ENCODE peak calls at places on chromosomes 12 and 14, in five cellular contexts. One of them, this sample, is unnamed.

GRCh38 chr14:23307146-23307447 is 464 bp downstream of the BCL2L2 start:
- DNase-seq in astrocyte of the spinal cord: no peak
- DNase-seq in endothelial cell: no peak
- DNase-seq in CD8-positive, alpha-beta T cell: no peak
- DNase-seq in nephron progenitor cell: no peak
- DNase-seq in this sample: no peak

GRCh38 chr12:120483621-120484020 is 12.3 kb upstream of the DYNLL1 start:
- DNase-seq in astrocyte of the spinal cord: no peak
- DNase-seq in endothelial cell: no peak
- DNase-seq in CD8-positive, alpha-beta T cell: no peak
- DNase-seq in nephron progenitor cell: no peak
- DNase-seq in this sample: no peak

GRCh38 chr14:68027276-68027675 is 207.7 kb downstream of the RAD51B start:
- DNase-seq in astrocyte of the spinal cord: peak
- DNase-seq in endothelial cell: no peak
- DNase-seq in CD8-positive, alpha-beta T cell: no peak
- DNase-seq in nephron progenitor cell: no peak
- DNase-seq in this sample: no peak

GRCh38 chr12:127280393-127281275 is 986.3 kb upstream of the TMEM132C start:
- DNase-seq in astrocyte of the spinal cord: no peak
- DNase-seq in endothelial cell: no peak
- DNase-seq in CD8-positive, alpha-beta T cell: peak
- DNase-seq in nephron progenitor cell: peak
- DNase-seq in this sample: no peak

GRCh38 chr14:64790478-64790877 is 86.3 kb downstream of the PLEKHG3 start:
- DNase-seq in astrocyte of the spinal cord: no peak
- DNase-seq in endothelial cell: no peak
- DNase-seq in CD8-positive, alpha-beta T cell: no peak
- DNase-seq in nephron progenitor cell: no peak
- DNase-seq in this sample: no peak

GRCh38 chr14:44962573-44963528 is 861 bp downstream of the TOGARAM1 start:
- DNase-seq in astrocyte of the spinal cord: peak
- DNase-seq in endothelial cell: peak
- DNase-seq in CD8-positive, alpha-beta T cell: peak
- DNase-seq in nephron progenitor cell: peak
- DNase-seq in this sample: peak

GRCh38 chr14:100027771-100028490 is 37.3 kb upstream of the EVL start:
- DNase-seq in astrocyte of the spinal cord: no peak
- DNase-seq in endothelial cell: no peak
- DNase-seq in CD8-positive, alpha-beta T cell: no peak
- DNase-seq in nephron progenitor cell: no peak
- DNase-seq in this sample: no peak

GRCh38 chr12:110245278-110245868 is 35.7 kb upstream of the ATP2A2 start:
- DNase-seq in astrocyte of the spinal cord: no peak
- DNase-seq in endothelial cell: peak
- DNase-seq in CD8-positive, alpha-beta T cell: peak
- DNase-seq in nephron progenitor cell: no peak
- DNase-seq in this sample: no peak

GRCh38 chr14:101559624-101560533 is 1.4 kb upstream of the DIO3 start:
- DNase-seq in astrocyte of the spinal cord: no peak
- DNase-seq in endothelial cell: peak
- DNase-seq in CD8-positive, alpha-beta T cell: no peak
- DNase-seq in nephron progenitor cell: peak
- DNase-seq in this sample: no peak

GRCh38 chr12:109654357-109654756 is 59.3 kb upstream of the FAM222A start:
- DNase-seq in astrocyte of the spinal cord: no peak
- DNase-seq in endothelial cell: no peak
- DNase-seq in CD8-positive, alpha-beta T cell: no peak
- DNase-seq in nephron progenitor cell: no peak
- DNase-seq in this sample: no peak

GRCh38 chr12:96810057-96810456 is 97.0 kb upstream of the NEDD1 start:
- DNase-seq in astrocyte of the spinal cord: peak
- DNase-seq in endothelial cell: no peak
- DNase-seq in CD8-positive, alpha-beta T cell: no peak
- DNase-seq in nephron progenitor cell: no peak
- DNase-seq in this sample: no peak

GRCh38 chr14:101215936-101216335 is 312.4 kb upstream of the RTL1 start:
- DNase-seq in astrocyte of the spinal cord: no peak
- DNase-seq in endothelial cell: no peak
- DNase-seq in CD8-positive, alpha-beta T cell: no peak
- DNase-seq in nephron progenitor cell: no peak
- DNase-seq in this sample: no peak

GRCh38 chr12:11991604-11992003 is 79.1 kb upstream of the BCL2L14 start:
- DNase-seq in astrocyte of the spinal cord: peak
- DNase-seq in endothelial cell: no peak
- DNase-seq in CD8-positive, alpha-beta T cell: no peak
- DNase-seq in nephron progenitor cell: no peak
- DNase-seq in this sample: no peak

GRCh38 chr12:40300490-40300889 is 75.7 kb downstream of the LRRK2 start:
- DNase-seq in astrocyte of the spinal cord: no peak
- DNase-seq in endothelial cell: no peak
- DNase-seq in CD8-positive, alpha-beta T cell: no peak
- DNase-seq in nephron progenitor cell: no peak
- DNase-seq in this sample: peak

GRCh38 chr14:64970776-64971451 is 1.2 kb downstream of the RAB15 start:
- DNase-seq in astrocyte of the spinal cord: no peak
- DNase-seq in endothelial cell: no peak
- DNase-seq in CD8-positive, alpha-beta T cell: no peak
- DNase-seq in nephron progenitor cell: no peak
- DNase-seq in this sample: peak

GRCh38 chr12:119171691-119172090 is 7.0 kb upstream of the HSPB8 start:
- DNase-seq in astrocyte of the spinal cord: no peak
- DNase-seq in endothelial cell: no peak
- DNase-seq in CD8-positive, alpha-beta T cell: no peak
- DNase-seq in nephron progenitor cell: no peak
- DNase-seq in this sample: no peak

GRCh38 chr12:79156846-79157463 is 292.4 kb downstream of the SYT1 start:
- DNase-seq in astrocyte of the spinal cord: no peak
- DNase-seq in endothelial cell: no peak
- DNase-seq in CD8-positive, alpha-beta T cell: no peak
- DNase-seq in nephron progenitor cell: no peak
- DNase-seq in this sample: no peak

GRCh38 chr12:97063292-97063935 is 156.4 kb downstream of the NEDD1 start:
- DNase-seq in astrocyte of the spinal cord: peak
- DNase-seq in endothelial cell: no peak
- DNase-seq in CD8-positive, alpha-beta T cell: no peak
- DNase-seq in nephron progenitor cell: no peak
- DNase-seq in this sample: no peak

GRCh38 chr14:104786726-104787675 is 8.5 kb downstream of the AKT1 start:
- DNase-seq in astrocyte of the spinal cord: no peak
- DNase-seq in endothelial cell: no peak
- DNase-seq in CD8-positive, alpha-beta T cell: no peak
- DNase-seq in nephron progenitor cell: no peak
- DNase-seq in this sample: no peak

GRCh38 chr14:26598081-26598671 is 343 bp upstream of the NOVA1 start:
- DNase-seq in astrocyte of the spinal cord: peak
- DNase-seq in endothelial cell: peak
- DNase-seq in CD8-positive, alpha-beta T cell: no peak
- DNase-seq in nephron progenitor cell: peak
- DNase-seq in this sample: peak

GRCh38 chr14:104158827-104159798 is 20.7 kb downstream of the KIF26A start:
- DNase-seq in astrocyte of the spinal cord: no peak
- DNase-seq in endothelial cell: no peak
- DNase-seq in CD8-positive, alpha-beta T cell: no peak
- DNase-seq in nephron progenitor cell: no peak
- DNase-seq in this sample: no peak

GRCh38 chr14:100882026-100882967 is 21.2 kb downstream of the RTL1 start:
- DNase-seq in astrocyte of the spinal cord: no peak
- DNase-seq in endothelial cell: no peak
- DNase-seq in CD8-positive, alpha-beta T cell: no peak
- DNase-seq in nephron progenitor cell: no peak
- DNase-seq in this sample: no peak

GRCh38 chr12:112656141-112656540 is 135.4 kb upstream of the RPH3A start:
- DNase-seq in astrocyte of the spinal cord: no peak
- DNase-seq in endothelial cell: no peak
- DNase-seq in CD8-positive, alpha-beta T cell: no peak
- DNase-seq in nephron progenitor cell: no peak
- DNase-seq in this sample: no peak

GRCh38 chr12:8057291-8057690 is 8.9 kb downstream of the C3AR1 start:
- DNase-seq in astrocyte of the spinal cord: no peak
- DNase-seq in endothelial cell: no peak
- DNase-seq in CD8-positive, alpha-beta T cell: no peak
- DNase-seq in nephron progenitor cell: no peak
- DNase-seq in this sample: no peak

GRCh38 chr12:57874166-57875108 is 27.9 kb upstream of the CTDSP2 start:
- DNase-seq in astrocyte of the spinal cord: no peak
- DNase-seq in endothelial cell: no peak
- DNase-seq in CD8-positive, alpha-beta T cell: no peak
- DNase-seq in nephron progenitor cell: no peak
- DNase-seq in this sample: no peak

GRCh38 chr12:21416611-21417121 is 20.8 kb upstream of the PYROXD1 start:
- DNase-seq in astrocyte of the spinal cord: peak
- DNase-seq in endothelial cell: no peak
- DNase-seq in CD8-positive, alpha-beta T cell: no peak
- DNase-seq in nephron progenitor cell: no peak
- DNase-seq in this sample: peak

GRCh38 chr12:120775862-120776552 is 50.4 kb downstream of the ACADS start:
- DNase-seq in astrocyte of the spinal cord: no peak
- DNase-seq in endothelial cell: no peak
- DNase-seq in CD8-positive, alpha-beta T cell: no peak
- DNase-seq in nephron progenitor cell: no peak
- DNase-seq in this sample: no peak

GRCh38 chr12:79841248-79841877 is 93.5 kb downstream of the PPP1R12A start:
- DNase-seq in astrocyte of the spinal cord: no peak
- DNase-seq in endothelial cell: no peak
- DNase-seq in CD8-positive, alpha-beta T cell: no peak
- DNase-seq in nephron progenitor cell: no peak
- DNase-seq in this sample: no peak

GRCh38 chr12:51442324-51442723 is 17.7 kb downstream of the SLC4A8 start:
- DNase-seq in astrocyte of the spinal cord: peak
- DNase-seq in endothelial cell: no peak
- DNase-seq in CD8-positive, alpha-beta T cell: no peak
- DNase-seq in nephron progenitor cell: no peak
- DNase-seq in this sample: peak

GRCh38 chr12:40336573-40337199 is 111.9 kb downstream of the LRRK2 start:
- DNase-seq in astrocyte of the spinal cord: peak
- DNase-seq in endothelial cell: no peak
- DNase-seq in CD8-positive, alpha-beta T cell: no peak
- DNase-seq in nephron progenitor cell: no peak
- DNase-seq in this sample: peak

DNA sequence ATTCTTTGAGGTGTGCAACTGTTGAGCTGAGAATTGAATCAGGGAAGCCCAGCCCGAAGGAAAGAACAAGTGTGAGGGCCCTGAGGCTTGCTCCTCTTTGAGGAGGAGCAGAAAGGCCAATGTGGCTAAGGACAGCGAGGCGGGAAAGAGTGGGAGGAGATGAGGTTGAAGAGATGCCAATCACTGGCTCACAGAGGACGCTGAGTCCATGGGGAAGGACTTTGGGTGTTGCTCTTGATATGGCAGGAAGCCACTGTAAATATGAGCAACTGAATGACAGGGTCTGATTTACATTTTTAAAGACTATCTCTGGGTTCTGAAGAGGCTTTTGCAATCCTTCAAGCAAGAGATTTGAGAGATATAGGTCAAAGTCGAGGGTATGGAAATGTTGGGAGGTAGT is 3.3 kb upstream of the APPL2 start:
- DNase-seq in astrocyte of the spinal cord: no peak
- DNase-seq in endothelial cell: no peak
- DNase-seq in CD8-positive, alpha-beta T cell: no peak
- DNase-seq in nephron progenitor cell: no peak
- DNase-seq in this sample: no peak
- TF ChIP-seq CTCF in astrocyte of the spinal cord: no peak
- TF ChIP-seq CTCF in endothelial cell: no peak
- TF ChIP-seq CTCF in CD8-positive, alpha-beta T cell: no peak
- TF ChIP-seq CTCF in nephron progenitor cell: no peak
- TF ChIP-seq CTCF in this sample: no peak

GRCh38 chr12:65609359-65609771 is 214.9 kb upstream of the HMGA2 start:
- DNase-seq in astrocyte of the spinal cord: peak
- DNase-seq in endothelial cell: no peak
- DNase-seq in CD8-positive, alpha-beta T cell: no peak
- DNase-seq in nephron progenitor cell: no peak
- DNase-seq in this sample: peak
- TF ChIP-seq CTCF in astrocyte of the spinal cord: peak
- TF ChIP-seq CTCF in endothelial cell: no peak
- TF ChIP-seq CTCF in CD8-positive, alpha-beta T cell: no peak
- TF ChIP-seq CTCF in nephron progenitor cell: no peak
- TF ChIP-seq CTCF in this sample: peak

GRCh38 chr12:63318313-63318712 is 167.3 kb upstream of the AVPR1A start:
- DNase-seq in astrocyte of the spinal cord: no peak
- DNase-seq in endothelial cell: no peak
- DNase-seq in CD8-positive, alpha-beta T cell: no peak
- DNase-seq in nephron progenitor cell: no peak
- DNase-seq in this sample: no peak

GRCh38 chr12:63318933-63319332 is 167.9 kb upstream of the AVPR1A start:
- DNase-seq in astrocyte of the spinal cord: no peak
- DNase-seq in endothelial cell: no peak
- DNase-seq in CD8-positive, alpha-beta T cell: no peak
- DNase-seq in nephron progenitor cell: no peak
- DNase-seq in this sample: no peak

GRCh38 chr12:63317880-63318279 is 166.9 kb upstream of the AVPR1A start:
- DNase-seq in astrocyte of the spinal cord: no peak
- DNase-seq in endothelial cell: no peak
- DNase-seq in CD8-positive, alpha-beta T cell: no peak
- DNase-seq in nephron progenitor cell: no peak
- DNase-seq in this sample: no peak

GRCh38 chr12:63319936-63320633 is 169.1 kb upstream of the AVPR1A start:
- DNase-seq in astrocyte of the spinal cord: peak
- DNase-seq in endothelial cell: no peak
- DNase-seq in CD8-positive, alpha-beta T cell: no peak
- DNase-seq in nephron progenitor cell: no peak
- DNase-seq in this sample: peak

DNA sequence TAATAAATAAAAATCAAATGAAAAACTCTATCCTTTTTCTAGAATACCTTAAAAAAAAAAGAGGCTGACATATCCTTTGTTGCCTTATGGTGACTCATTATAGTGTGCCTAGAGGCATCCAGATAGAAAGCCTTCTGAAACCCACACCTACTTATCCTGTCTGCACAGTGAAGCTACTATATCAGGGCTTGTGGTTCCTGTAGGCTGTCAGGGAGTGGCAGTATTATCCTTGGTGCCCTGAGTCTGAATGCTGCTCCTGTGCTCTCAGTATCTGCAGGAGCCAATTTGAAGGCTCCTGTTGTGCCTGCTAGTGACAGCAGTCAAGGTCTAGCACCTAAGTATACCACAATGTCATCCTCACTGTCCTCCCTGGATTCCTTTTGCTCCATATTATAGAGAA is 168.4 kb upstream of the AVPR1A start:
- DNase-seq in astrocyte of the spinal cord: peak
- DNase-seq in endothelial cell: no peak
- DNase-seq in CD8-positive, alpha-beta T cell: no peak
- DNase-seq in nephron progenitor cell: no peak
- DNase-seq in this sample: peak
- TF ChIP-seq CTCF in astrocyte of the spinal cord: no peak
- TF ChIP-seq CTCF in endothelial cell: no peak
- TF ChIP-seq CTCF in CD8-positive, alpha-beta T cell: no peak
- TF ChIP-seq CTCF in nephron progenitor cell: no peak
- TF ChIP-seq CTCF in this sample: no peak

DNA sequence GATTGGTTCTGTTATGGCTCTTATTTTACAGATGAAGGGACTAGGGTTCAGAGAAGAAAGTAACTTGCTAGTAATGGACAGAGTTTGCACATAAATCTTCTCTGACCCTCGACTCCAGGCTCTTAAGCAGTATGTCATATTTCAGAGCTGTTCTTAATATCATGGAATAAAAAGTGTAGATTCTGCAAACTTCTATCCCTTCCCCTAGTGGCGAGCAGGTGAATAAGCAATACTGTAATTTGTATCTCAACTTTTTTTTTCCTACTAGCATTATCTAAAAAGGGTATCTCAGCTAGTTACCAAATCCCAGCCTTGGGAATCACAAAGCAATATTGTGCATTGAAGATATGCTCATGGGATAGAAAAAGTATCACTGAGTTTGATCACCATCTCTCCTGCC is 83.2 kb downstream of the ANO4 start:
- DNase-seq in astrocyte of the spinal cord: no peak
- DNase-seq in endothelial cell: no peak
- DNase-seq in CD8-positive, alpha-beta T cell: no peak
- DNase-seq in nephron progenitor cell: no peak
- DNase-seq in this sample: no peak
- TF ChIP-seq CTCF in astrocyte of the spinal cord: peak
- TF ChIP-seq CTCF in endothelial cell: peak
- TF ChIP-seq CTCF in CD8-positive, alpha-beta T cell: no peak
- TF ChIP-seq CTCF in nephron progenitor cell: peak
- TF ChIP-seq CTCF in this sample: no peak